ENCODE peak calls at places on chromosomes 16 and 17, in six cellular contexts. L is astrocyte of the cerebellum, C is WTC11, B is adrenal gland, S is GM23338, M is fibroblast of the aortic adventitia. P is an unnamed sample.

GRCh38 chr17:29595107-29595942 is 2.4 kb downstream of the ANKRD13B start:
- DNase-seq in L (no peak), S (no peak), C (no peak), B (peak; percentile 16), M (peak; percentile 36), P (no peak)

GRCh38 chr17:82807101-82807500 is 32.7 kb downstream of the ZNF750 start:
- DNase-seq in S (no peak), B (no peak), M (no peak), L (no peak), C (no peak), P (no peak)

GRCh38 chr16:11174141-11174540 is 81.9 kb downstream of the SOCS1 start:
- DNase-seq in B (no peak), S (no peak), L (no peak), C (no peak), M (no peak), P (no peak)

GRCh38 chr16:67021321-67021720 is 7.6 kb upstream of the CBFB start:
- DNase-seq in M (no peak), B (peak; percentile 3), C (no peak), S (no peak), L (no peak), P (no peak)

GRCh38 chr17:74737299-74738050 is 419 bp downstream of the RAB37 start:
- DNase-seq in C (peak; percentile 77), B (no peak), M (no peak), S (peak; percentile 92), L (no peak), P (no peak)

GRCh38 chr17:62681939-62682381 is 54.5 kb downstream of the MRC2 start:
- DNase-seq in B (no peak), C (no peak), S (no peak), L (no peak), M (no peak), P (no peak)

GRCh38 chr17:58666858-58667267 is 25.0 kb downstream of the TEX14 start:
- DNase-seq in B (peak; percentile 64), C (no peak), S (no peak), L (no peak), M (peak; percentile 72), P (peak; percentile 65)

GRCh38 chr17:79019631-79020584 is 4.1 kb upstream of the C1QTNF1 start:
- DNase-seq in B (peak; percentile 82), S (peak; percentile 63), C (no peak), L (peak; percentile 55), M (peak; percentile 88), P (peak; percentile 70)

DNA sequence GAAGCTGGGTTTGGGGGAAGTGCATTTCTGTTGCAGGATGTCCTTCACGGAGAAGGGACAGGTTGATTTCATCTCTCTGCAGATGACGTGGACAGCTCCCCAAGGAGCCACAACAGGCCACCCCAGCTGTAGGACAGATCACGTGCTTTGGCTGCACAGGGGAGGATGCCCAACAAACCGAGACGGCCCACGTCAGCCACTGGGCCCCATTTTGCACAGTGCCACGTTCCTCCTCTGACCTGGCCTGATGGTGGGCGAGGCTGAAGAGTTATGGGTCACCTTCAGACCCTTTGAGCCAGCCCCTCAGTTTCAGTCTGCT is 9.0 kb upstream of the RHBDL3 start:
- DNase-seq in C (no peak), M (no peak), S (no peak), L (no peak), B (no peak), P (no peak)
- TF ChIP-seq CTCF in C (no peak), M (no peak), S (no peak), L (no peak), B (no peak), P (no peak)

GRCh38 chr17:320809-321385 is 31.7 kb downstream of the RPH3AL start:
- DNase-seq in C (peak; percentile 79), M (no peak), L (no peak), S (peak; percentile 78), B (no peak), P (no peak)
- TF ChIP-seq CTCF in C (no peak), M (no peak), L (no peak), S (no peak), B (no peak), P (no peak)

DNA sequence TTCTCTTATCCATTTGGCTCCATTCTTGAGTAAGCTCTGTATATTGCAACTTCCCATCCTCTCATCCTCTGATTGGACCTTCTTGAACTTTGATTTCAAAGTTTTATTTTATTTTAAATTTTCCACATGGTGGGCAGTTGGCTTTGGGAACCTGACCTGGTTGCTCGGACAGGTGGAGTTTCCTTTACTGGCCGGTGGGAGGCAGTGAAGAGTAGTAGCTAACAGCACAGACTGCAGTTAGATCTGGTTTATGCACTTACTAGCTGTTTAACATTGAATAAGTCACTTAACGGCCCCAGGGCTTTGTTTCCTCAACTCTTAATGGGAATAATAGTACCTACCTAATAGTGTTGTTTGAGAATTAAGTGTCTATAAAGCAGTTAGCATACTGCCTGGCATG is 92.8 kb downstream of the GPR139 start:
- DNase-seq in L (no peak), S (peak; percentile 77), C (peak; percentile 41), B (no peak), M (no peak), P (no peak)
- TF ChIP-seq CTCF in L (peak; percentile 61), S (peak; percentile 75), C (peak; percentile 46), B (no peak), M (no peak), P (no peak)

GRCh38 chr16:50155925-50156324 is 2.8 kb downstream of the TENT4B start:
- DNase-seq in S (no peak), M (no peak), C (no peak), L (no peak), B (no peak), P (no peak)

GRCh38 chr16:50152807-50153647 is at the start of gene TENT4B:
- DNase-seq in M (peak; percentile 79), C (peak; percentile 77), B (peak; percentile 89), S (peak; percentile 83), L (peak; percentile 48), P (peak; percentile 75)

GRCh38 chr16:50153648-50154368 is 702 bp downstream of the TENT4B start:
- DNase-seq in S (peak; percentile 35), L (no peak), C (peak; percentile 32), M (no peak), B (peak; percentile 53), P (no peak)

GRCh38 chr16:50152386-50152806 is 710 bp upstream of the TENT4B start:
- DNase-seq in L (no peak), S (no peak), B (peak; percentile 53), C (no peak), M (peak; percentile 36), P (no peak)

GRCh38 chr16:50154369-50154947 is 1.4 kb downstream of the TENT4B start:
- DNase-seq in C (no peak), M (no peak), B (peak; percentile 33), L (no peak), S (peak; percentile 25), P (no peak)
- TF ChIP-seq CTCF in C (no peak), M (no peak), B (no peak), L (no peak), S (no peak), P (no peak)

DNA sequence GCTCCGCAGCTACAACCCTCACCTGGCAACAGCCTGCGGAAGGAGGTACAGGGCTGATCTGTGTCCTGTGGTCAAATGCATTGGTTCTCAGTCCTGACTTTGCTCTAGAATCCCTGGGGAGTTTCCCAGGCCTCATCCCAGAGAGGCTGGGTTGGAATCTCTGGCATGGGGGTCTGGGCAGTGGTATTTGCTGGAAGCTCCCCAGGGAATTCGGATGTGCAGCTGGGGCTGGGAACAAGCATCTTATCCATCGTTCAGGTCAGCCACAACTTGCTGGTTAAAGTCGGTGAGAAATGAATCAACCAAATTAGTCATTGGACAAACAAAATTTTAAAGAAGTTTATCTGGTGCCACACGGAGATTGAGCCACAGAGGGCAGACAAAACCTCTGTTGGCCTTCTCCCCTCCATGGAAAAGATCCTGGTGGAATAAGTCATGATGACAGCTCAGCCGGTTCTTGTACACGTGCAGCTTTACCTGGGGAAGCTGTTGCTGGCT is 231.2 kb downstream of the FOXL1 start:
- DNase-seq in S (peak; percentile 23), C (no peak), L (peak; percentile 94), B (no peak), M (peak; percentile 78), P (peak; percentile 63)
- TF ChIP-seq CTCF in S (no peak), C (no peak), L (no peak), B (no peak), M (peak; percentile 25), P (peak; percentile 52)

GRCh38 chr17:8417806-8418205 is 17.9 kb upstream of the NDEL1 start:
- DNase-seq in M (no peak), B (no peak), S (no peak), L (no peak), C (no peak), P (no peak)
- TF ChIP-seq CTCF in M (no peak), B (no peak), S (no peak), L (no peak), C (no peak), P (no peak)

GRCh38 chr17:37725021-37725585 is 19.8 kb downstream of the HNF1B start:
- DNase-seq in C (no peak), S (no peak), M (no peak), B (no peak), L (no peak), P (no peak)

GRCh38 chr17:37729905-37730304 is 15.0 kb downstream of the HNF1B start:
- DNase-seq in B (no peak), M (no peak), L (no peak), C (no peak), S (no peak), P (no peak)

GRCh38 chr17:37726248-37726647 is 18.6 kb downstream of the HNF1B start:
- DNase-seq in S (no peak), B (no peak), M (no peak), L (no peak), C (no peak), P (peak; percentile 33)

GRCh38 chr17:37725601-37726146 is 19.2 kb downstream of the HNF1B start:
- DNase-seq in M (no peak), B (no peak), L (no peak), C (no peak), S (no peak), P (no peak)

DNA sequence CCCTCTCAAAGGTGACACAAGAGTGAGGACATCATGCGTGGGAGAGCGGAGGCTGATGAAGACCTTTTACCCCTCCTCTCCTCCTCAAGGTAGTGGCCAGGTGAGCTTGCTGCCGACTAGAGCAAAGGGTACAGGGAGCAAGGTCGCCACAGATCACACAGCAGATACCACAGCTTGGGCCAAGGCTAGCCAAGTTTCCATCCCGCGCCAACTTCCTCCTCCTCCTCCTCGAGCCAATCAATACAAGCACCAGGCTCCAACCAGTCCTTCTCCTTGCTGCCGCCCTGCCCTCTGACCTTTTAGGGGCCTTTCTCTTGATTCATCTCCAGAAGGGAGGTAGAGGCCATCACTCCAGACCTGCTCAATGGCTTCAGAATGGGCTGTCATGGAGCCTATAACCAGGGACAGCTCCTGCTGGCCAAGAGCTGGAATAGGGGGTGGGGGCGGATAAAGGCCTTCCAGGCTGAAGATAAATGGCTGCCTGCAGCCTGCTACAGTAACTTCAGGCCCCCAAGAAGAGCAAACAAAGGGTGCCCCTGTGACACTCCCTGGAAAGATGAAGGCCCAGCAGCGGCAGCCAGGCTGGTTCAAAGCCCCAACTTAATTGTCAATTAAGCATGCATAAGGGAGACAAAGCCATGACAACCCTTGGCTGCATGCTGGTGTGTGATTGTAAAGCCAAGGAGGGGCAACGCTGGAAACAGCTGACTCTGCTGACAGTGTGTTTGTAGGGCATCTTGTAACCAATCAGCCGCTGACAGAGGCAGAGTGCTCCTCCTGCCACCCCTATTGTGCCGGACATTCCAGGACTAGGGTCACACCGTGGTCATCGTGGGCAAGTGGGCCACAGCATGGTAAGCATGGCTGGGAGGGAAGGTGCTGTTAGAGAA is 17.7 kb downstream of the HNF1B start:
- DNase-seq in S (no peak), B (no peak), M (no peak), C (no peak), L (no peak), P (no peak)
- TF ChIP-seq CTCF in S (no peak), B (no peak), M (no peak), C (no peak), L (no peak), P (no peak)

GRCh38 chr17:72388765-72389473 is 268.1 kb downstream of the SOX9 start:
- DNase-seq in S (no peak), C (no peak), B (no peak), L (no peak), M (no peak), P (peak; percentile 15)
- TF ChIP-seq CTCF in S (peak; percentile 42), C (no peak), B (no peak), L (peak; percentile 12), M (peak; percentile 19), P (peak; percentile 59)